ENCODE peak calls at places on chromosomes 11 and 22, in six cellular contexts. H is GM12891, U is SK-N-SH, Z is HepG2, O is K562, Y is H1. M is an unnamed sample.

GRCh38 chr11:116725434-116726221 is 47.2 kb downstream of the BUD13 start:
- DNase-seq in H (no peak), O (no peak), Z (no peak), Y (no peak), U (no peak), M (no peak)

GRCh38 chr11:134543144-134544044 is 131.4 kb upstream of the B3GAT1 start:
- DNase-seq in U (no peak), H (no peak), Y (no peak), O (no peak), Z (no peak), M (no peak)

GRCh38 chr22:27667121-27667843 is 134.3 kb downstream of the MN1 start:
- DNase-seq in O (no peak), H (no peak), Z (no peak), U (no peak), Y (no peak), M (no peak)

GRCh38 chr11:115776916-115777315 is 272.7 kb upstream of the CADM1 start:
- DNase-seq in H (no peak), U (no peak), Z (no peak), O (no peak), Y (no peak), M (no peak)

GRCh38 chr11:111220716-111221115 is 24.8 kb upstream of the POU2AF2 start:
- DNase-seq in U (no peak), H (no peak), Z (no peak), O (no peak), Y (no peak), M (no peak)

GRCh38 chr11:101446726-101447125 is 137.1 kb downstream of the TRPC6 start:
- DNase-seq in O (no peak), Z (no peak), H (no peak), U (no peak), Y (no peak), M (no peak)

GRCh38 chr22:38298312-38299000 is 18.8 kb downstream of the CSNK1E start:
- DNase-seq in Y (no peak), O (peak), Z (no peak), U (peak), H (peak), M (no peak)

GRCh38 chr22:39343259-39344045 is 6.3 kb upstream of the SYNGR1 start:
- DNase-seq in Y (peak), H (no peak), O (peak), Z (peak), U (peak), M (no peak)

GRCh38 chr11:110763249-110764011 is 51.2 kb upstream of the ARHGAP20 start:
- DNase-seq in U (no peak), O (no peak), H (no peak), Z (peak), Y (no peak), M (no peak)

GRCh38 chr11:12765428-12765827 is 91.2 kb downstream of the TEAD1 start:
- DNase-seq in Z (no peak), Y (no peak), H (no peak), U (no peak), O (no peak), M (no peak)

GRCh38 chr11:76662656-76663460 is 7.7 kb downstream of the LRRC32 start:
- DNase-seq in Y (no peak), O (no peak), Z (no peak), H (no peak), U (no peak), M (no peak)

GRCh38 chr11:133844217-133844616 is 1.1 kb downstream of the SPATA19 start:
- DNase-seq in O (no peak), Y (no peak), H (no peak), Z (no peak), U (no peak), M (no peak)

GRCh38 chr11:72045849-72046248 is 34.5 kb downstream of the NUMA1 start:
- DNase-seq in O (no peak), Z (no peak), U (no peak), Y (no peak), H (no peak), M (no peak)

GRCh38 chr11:113204280-113204679 is 110.1 kb upstream of the TTC12 start:
- DNase-seq in O (no peak), Y (no peak), H (no peak), Z (no peak), U (no peak), M (no peak)

GRCh38 chr11:19245351-19245750 is 4.6 kb upstream of the E2F8 start:
- DNase-seq in Y (no peak), H (no peak), O (no peak), U (no peak), Z (no peak), M (no peak)

GRCh38 chr22:46219650-46220049 is 30.4 kb downstream of the CDPF1 start:
- DNase-seq in Z (no peak), Y (no peak), U (no peak), H (no peak), O (no peak), M (no peak)

GRCh38 chr11:36071917-36072500 is 128.1 kb downstream of the LDLRAD3 start:
- DNase-seq in Y (no peak), Z (no peak), O (no peak), U (no peak), H (no peak), M (no peak)

GRCh38 chr22:47162865-47163264 is 400.4 kb downstream of the TBC1D22A start:
- DNase-seq in Y (no peak), O (no peak), Z (no peak), H (no peak), U (no peak), M (no peak)

GRCh38 chr11:109859325-109859724 is 233.9 kb upstream of the ZC3H12C start:
- DNase-seq in U (no peak), H (no peak), O (no peak), Z (peak), Y (no peak), M (no peak)

GRCh38 chr22:29006346-29006745 is 55.3 kb downstream of the C22orf31 start:
- DNase-seq in Y (no peak), U (no peak), Z (no peak), O (no peak), H (no peak), M (no peak)

GRCh38 chr11:16195659-16196058 is 160.7 kb downstream of the SOX6 start:
- DNase-seq in Z (peak), U (no peak), O (no peak), H (no peak), Y (no peak), M (no peak)

DNA sequence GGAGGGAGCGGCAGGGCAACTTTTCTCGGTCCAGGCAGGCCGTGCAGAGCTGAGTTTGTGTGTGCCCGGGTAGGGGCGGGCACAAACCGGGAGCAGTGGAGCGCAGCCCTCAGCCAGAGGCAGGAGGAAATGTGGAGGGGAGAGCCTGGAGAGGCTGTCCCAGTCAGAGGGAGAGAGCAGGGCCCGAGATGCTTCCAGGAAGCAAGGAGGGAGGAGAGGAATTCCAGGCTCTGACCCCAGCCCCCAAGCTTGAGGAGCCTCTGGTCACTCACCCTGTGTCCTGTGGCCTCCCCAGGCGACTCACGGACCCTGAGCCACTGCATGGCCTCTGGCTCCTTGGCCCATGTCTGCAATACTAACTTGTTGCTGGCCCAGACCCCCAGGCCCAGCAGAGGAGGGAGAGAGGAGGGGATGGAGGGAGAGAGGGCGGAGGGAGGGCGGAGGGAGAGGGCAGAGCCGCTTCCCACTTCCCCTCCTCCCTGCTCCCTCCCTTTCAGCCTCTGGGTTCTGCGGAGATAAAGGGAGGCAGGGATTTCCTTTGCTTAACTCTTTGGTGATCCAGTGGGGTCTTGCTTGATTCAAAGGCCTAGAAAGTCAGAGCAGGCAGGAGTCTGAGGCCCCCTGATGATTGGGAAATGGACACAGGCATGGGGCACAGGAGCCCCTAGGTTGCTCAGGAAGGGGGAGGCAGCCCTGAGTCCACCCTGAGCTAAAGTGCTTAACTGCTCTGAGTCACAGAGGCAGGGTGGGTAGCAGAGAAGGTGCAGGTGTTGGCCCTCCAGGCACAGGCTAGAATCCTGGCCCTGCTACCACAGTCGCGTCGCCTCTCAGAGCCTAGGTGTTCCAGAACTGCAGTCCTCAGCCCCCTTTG is at the start of gene C1QTNF6:
- DNase-seq in H (no peak), O (no peak), U (peak), Z (no peak), Y (no peak), M (no peak)
- TF ChIP-seq TAF1 in H (no peak), O (no peak), U (peak), Z (no peak), Y (no peak), M (no peak)

GRCh38 chr11:6608726-6609501 is 3.1 kb downstream of the TAF10 start:
- DNase-seq in H (no peak), Z (no peak), O (no peak), Y (no peak), U (no peak), M (no peak)

GRCh38 chr11:6604081-6604626 is 580 bp downstream of the ILK start:
- DNase-seq in Y (no peak), H (no peak), U (peak), O (peak), Z (peak), M (no peak)

GRCh38 chr11:6607190-6607635 is 3.6 kb downstream of the ILK start:
- DNase-seq in U (no peak), Z (no peak), Y (no peak), H (no peak), O (no peak), M (no peak)

GRCh38 chr11:6608011-6608410 is 4.0 kb downstream of the TAF10 start:
- DNase-seq in Y (no peak), O (no peak), Z (no peak), H (no peak), U (no peak), M (no peak)

GRCh38 chr11:6606471-6607189 is 3.1 kb downstream of the ILK start:
- DNase-seq in H (no peak), Y (peak), Z (peak), O (peak), U (peak), M (no peak)
- TF ChIP-seq POLR2AphosphoS5 in H (peak), Y (peak), Z (no peak), O (peak), U (peak), M (no peak)

GRCh38 chr22:24144471-24145115 is 36.7 kb upstream of the SUSD2 start:
- DNase-seq in H (no peak), O (no peak), Z (no peak), U (no peak), Y (no peak), M (no peak)

GRCh38 chr22:24145446-24146189 is 35.7 kb upstream of the SUSD2 start:
- DNase-seq in Y (no peak), Z (no peak), H (no peak), U (no peak), O (no peak), M (no peak)

GRCh38 chr22:24146791-24147353 is 34.4 kb upstream of the SUSD2 start:
- DNase-seq in Y (no peak), U (peak), H (no peak), Z (no peak), O (no peak), M (no peak)

GRCh38 chr22:24147666-24148065 is 33.6 kb upstream of the SUSD2 start:
- DNase-seq in Z (no peak), Y (no peak), O (no peak), H (no peak), U (no peak), M (no peak)

GRCh38 chr22:24146190-24146616 is 35.1 kb upstream of the SUSD2 start:
- DNase-seq in O (peak), U (peak), Y (no peak), H (peak), Z (peak), M (peak)
- TF ChIP-seq TAF1 in O (no peak), U (no peak), Y (no peak), H (no peak), Z (no peak), M (no peak)

GRCh38 chr11:34052036-34052607 is 591 bp downstream of the CAPRIN1 start:
- DNase-seq in U (peak), Y (peak), O (peak), Z (peak), H (peak), M (peak)

GRCh38 chr11:34052608-34053160 is 1.2 kb downstream of the CAPRIN1 start:
- DNase-seq in Z (no peak), H (no peak), U (peak), Y (no peak), O (peak), M (peak)

GRCh38 chr11:34055218-34056000 is 3.9 kb downstream of the CAPRIN1 start:
- DNase-seq in H (no peak), O (no peak), Z (no peak), U (no peak), Y (no peak), M (no peak)

GRCh38 chr11:34051349-34052035 is at the start of gene CAPRIN1:
- DNase-seq in H (peak), O (peak), U (peak), Y (peak), Z (peak), M (peak)

GRCh38 chr11:34053161-34053686 is 1.7 kb downstream of the CAPRIN1 start:
- DNase-seq in O (peak), Y (no peak), U (peak), Z (peak), H (peak), M (peak)
- TF ChIP-seq POLR2AphosphoS5 in O (peak), Y (peak), U (peak), Z (peak), H (peak), M (peak)

GRCh38 chr11:15177491-15177890 is 62.8 kb downstream of the INSC start:
- DNase-seq in Z (no peak), O (no peak), H (no peak), U (no peak), Y (no peak), M (no peak)

GRCh38 chr11:15178214-15178613 is 63.5 kb downstream of the INSC start:
- DNase-seq in U (no peak), O (no peak), Y (no peak), H (no peak), Z (no peak), M (no peak)

GRCh38 chr11:15180212-15180814 is 65.6 kb downstream of the INSC start:
- DNase-seq in O (no peak), U (no peak), Z (no peak), H (no peak), Y (no peak), M (no peak)

GRCh38 chr11:15176646-15177163 is 62.0 kb downstream of the INSC start:
- DNase-seq in Z (no peak), H (no peak), U (no peak), O (no peak), Y (no peak), M (no peak)

GRCh38 chr11:15179167-15179566 is 64.4 kb downstream of the INSC start:
- DNase-seq in H (no peak), U (no peak), O (no peak), Y (no peak), Z (no peak), M (no peak)
- TF ChIP-seq TAF1 in H (no peak), U (no peak), O (no peak), Y (no peak), Z (no peak), M (no peak)

DNA sequence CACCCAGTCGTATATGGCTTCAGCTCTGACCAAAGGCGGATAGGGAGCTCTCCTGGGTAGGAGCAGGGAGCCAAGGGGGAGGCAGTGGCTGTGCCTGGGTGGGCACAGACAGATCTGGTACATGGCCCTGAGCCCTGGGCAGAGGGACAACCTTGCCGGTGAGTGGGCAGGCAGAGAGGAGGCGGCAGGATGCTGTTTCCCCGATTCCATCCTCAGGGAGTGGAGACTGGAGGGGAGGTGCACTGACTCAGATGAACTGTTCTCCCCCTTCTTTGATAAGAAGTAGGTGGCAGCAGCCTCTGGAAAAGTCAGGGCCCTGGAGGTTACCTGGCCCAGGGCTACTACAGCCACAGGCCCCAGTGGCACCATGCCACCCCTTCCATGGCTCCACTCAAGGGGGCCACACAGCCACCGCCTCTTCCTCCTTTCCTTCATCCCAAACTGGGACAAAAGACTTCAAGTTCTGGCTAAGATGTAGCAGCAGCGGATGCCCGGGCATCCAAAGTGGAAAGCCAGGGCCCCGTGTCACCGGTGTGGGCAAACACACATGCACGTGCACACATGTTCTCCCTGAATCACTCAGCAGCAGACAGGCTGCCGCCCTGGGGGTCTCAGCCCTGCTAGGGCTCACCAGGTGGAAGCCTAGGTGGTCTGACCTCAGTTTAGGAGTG is 13.4 kb downstream of the CXCR5 start:
- DNase-seq in H (no peak), Z (no peak), O (no peak), Y (no peak), U (no peak), M (no peak)
- TF ChIP-seq POLR2AphosphoS5 in H (no peak), Z (no peak), O (no peak), Y (no peak), U (no peak), M (no peak)

GRCh38 chr11:70544774-70545625 is 146.7 kb downstream of the CTTN start:
- DNase-seq in Z (no peak), H (no peak), O (no peak), Y (peak), U (no peak), M (no peak)
- TF ChIP-seq TAF1 in Z (no peak), H (no peak), O (no peak), Y (no peak), U (no peak), M (no peak)

DNA sequence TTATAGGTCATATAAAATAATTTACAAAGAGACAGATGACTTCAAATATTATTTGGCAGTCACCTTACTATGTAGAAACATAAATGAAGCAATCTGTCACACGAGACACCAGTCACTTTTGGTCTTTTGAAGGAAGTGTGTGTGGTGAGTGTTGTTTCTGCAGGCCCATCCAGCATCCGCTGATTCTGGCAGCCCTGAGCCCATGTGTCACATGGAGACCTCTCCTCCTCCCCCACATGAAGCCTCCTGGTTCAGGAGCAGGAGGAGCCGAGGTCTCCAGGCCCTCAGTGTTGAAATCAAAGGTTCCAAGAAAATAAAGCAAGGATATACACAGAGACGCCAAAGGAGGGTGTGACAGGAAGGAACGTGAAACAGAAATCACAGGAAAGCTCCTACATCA is 60.1 kb downstream of the ARFGAP3 start:
- DNase-seq in U (no peak), Z (no peak), O (no peak), H (no peak), Y (no peak), M (no peak)
- TF ChIP-seq POLR2AphosphoS5 in U (no peak), Z (no peak), O (no peak), H (no peak), Y (no peak), M (no peak)

GRCh38 chr11:2077061-2077802 is 62.0 kb downstream of the IGF2 start:
- DNase-seq in Z (peak), Y (no peak), O (no peak), H (no peak), U (no peak), M (no peak)
- TF ChIP-seq TAF1 in Z (no peak), Y (no peak), O (no peak), H (no peak), U (no peak), M (no peak)

DNA sequence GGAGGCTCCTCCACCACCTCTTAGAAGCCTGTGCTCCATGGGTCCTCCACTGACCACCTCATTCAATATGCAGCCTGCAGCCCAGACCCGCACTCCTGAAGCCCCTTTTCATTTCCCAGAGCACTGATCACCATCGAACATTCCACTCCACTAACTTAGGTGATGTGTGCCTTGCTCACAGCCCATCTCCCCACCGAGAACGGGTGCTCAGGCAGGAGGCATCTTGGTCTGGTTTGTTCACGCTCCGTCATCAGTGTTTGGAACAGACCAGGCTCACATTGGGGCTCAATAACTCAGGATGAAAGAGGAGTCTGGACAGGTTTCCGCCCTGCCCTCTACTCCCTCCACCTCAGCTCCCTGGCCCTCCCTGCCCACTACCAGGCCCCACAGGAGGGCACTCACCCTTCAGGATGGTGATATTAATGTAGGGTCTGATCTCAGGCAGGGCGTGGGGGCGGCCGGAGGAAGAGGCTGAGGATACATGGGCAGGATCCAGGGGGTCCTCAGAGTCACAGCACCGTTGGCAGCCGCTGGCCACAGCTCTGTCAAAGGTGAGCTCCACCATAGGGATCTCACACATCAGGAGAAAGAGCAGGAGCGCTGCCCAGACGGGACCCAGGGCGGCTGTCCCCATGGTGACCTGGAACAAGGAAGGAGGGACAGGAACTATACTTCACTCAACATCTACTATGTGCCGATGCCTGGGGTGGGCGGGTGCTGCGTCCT is 3.1 kb downstream of the C1QTNF6 start:
- DNase-seq in H (no peak), U (no peak), Y (no peak), O (no peak), Z (no peak), M (peak)
- TF ChIP-seq POLR2AphosphoS5 in H (no peak), U (no peak), Y (no peak), O (no peak), Z (no peak), M (no peak)